ENCODE peak calls at places on chromosomes 12 and 14, in five cellular contexts. H is right lobe of liver, B is left ventricle myocardium inferior, W is sigmoid colon, T is PC-3. Y is an unnamed sample. For H3K9me3, the result is how much of the 10 kb centered on the place peaks cover.

GRCh38 chr14:100417466-100417865 is 94.3 kb downstream of the SLC25A47 start:
- DNase-seq in T (peak), B (no peak), W (peak), H (peak), Y (no peak)

GRCh38 chr14:54475911-54476310 is 12.9 kb downstream of the GMFB start:
- DNase-seq in T (no peak), B (no peak), H (no peak), W (no peak), Y (no peak)

GRCh38 chr12:93922583-93923006 is 225.8 kb upstream of the PLXNC1 start:
- DNase-seq in H (no peak), B (no peak), T (no peak), W (no peak), Y (no peak)

GRCh38 chr12:122547330-122547729 is 20.3 kb downstream of the KNTC1 start:
- DNase-seq in W (no peak), T (no peak), H (no peak), B (no peak), Y (no peak)

GRCh38 chr14:35285168-35285990 is 6.8 kb upstream of the PSMA6 start:
- DNase-seq in H (no peak), T (peak), W (no peak), B (no peak), Y (peak)

GRCh38 chr12:109757671-109758265 is 44.1 kb downstream of the FAM222A start:
- DNase-seq in T (no peak), H (no peak), W (peak), B (no peak), Y (no peak)

GRCh38 chr14:58768977-58769376 is 131.2 kb downstream of the DACT1 start:
- DNase-seq in B (no peak), W (no peak), T (no peak), H (no peak), Y (no peak)

GRCh38 chr14:99378782-99379214 is 101.9 kb downstream of the SETD3 start:
- DNase-seq in H (no peak), B (no peak), W (no peak), T (peak), Y (no peak)

GRCh38 chr12:8590842-8591545 is 21.7 kb downstream of the AICDA start:
- DNase-seq in T (no peak), H (no peak), W (no peak), B (no peak), Y (peak)

GRCh38 chr14:102620413-102620812 is 28.0 kb downstream of the RCOR1 start:
- DNase-seq in B (no peak), H (no peak), T (no peak), W (no peak), Y (no peak)

GRCh38 chr12:53380104-53380796 is at the start of gene SP1:
- DNase-seq in B (peak), W (peak), H (peak), T (peak), Y (peak)
- H3K9me3 ChIP-seq in B (under half), W (under half), H (under half), T (under half), Y (under half)

GRCh38 chr12:31324845-31325523 is 966 bp downstream of the SINHCAF start:
- DNase-seq in W (peak), H (peak), T (peak), B (peak), Y (peak)

GRCh38 chr12:31325524-31325875 is 450 bp downstream of the SINHCAF start:
- DNase-seq in H (no peak), B (no peak), W (no peak), T (no peak), Y (peak)

GRCh38 chr12:31322651-31323248 is 3.2 kb downstream of the SINHCAF start:
- DNase-seq in W (no peak), H (no peak), T (no peak), B (no peak), Y (no peak)

GRCh38 chr12:31323466-31324115 is 2.4 kb downstream of the SINHCAF start:
- DNase-seq in W (peak), H (peak), T (no peak), B (peak), Y (peak)

GRCh38 chr12:31324116-31324844 is 1.7 kb downstream of the SINHCAF start:
- DNase-seq in H (peak), T (peak), B (peak), W (peak), Y (peak)
- H3K9me3 ChIP-seq in H (under half), T (under half), B (under half), W (under half), Y (under half)

GRCh38 chr12:34204830-34205285 is 182.6 kb downstream of the ALG10 start:
- DNase-seq in W (no peak), T (no peak), H (no peak), B (no peak), Y (no peak)
- H3K9me3 ChIP-seq in W (under half), T (under half), H (under half), B (under half), Y (under half)

GRCh38 chr12:132925597-132926416 is 30.3 kb downstream of the ZNF605 start:
- DNase-seq in T (no peak), W (no peak), H (no peak), B (no peak), Y (no peak)

GRCh38 chr12:132924356-132924755 is 31.8 kb downstream of the ZNF605 start:
- DNase-seq in W (no peak), H (no peak), T (no peak), B (no peak), Y (no peak)

GRCh38 chr12:132923356-132923909 is 32.7 kb downstream of the ZNF605 start:
- DNase-seq in H (no peak), T (no peak), W (no peak), B (no peak), Y (no peak)

GRCh38 chr12:132921685-132922084 is 34.3 kb upstream of the CHFR start:
- DNase-seq in H (no peak), T (no peak), W (no peak), B (no peak), Y (no peak)

GRCh38 chr12:132922676-132923075 is 33.4 kb downstream of the ZNF605 start:
- DNase-seq in W (no peak), B (no peak), H (no peak), T (no peak), Y (no peak)
- H3K9me3 ChIP-seq in W (half or more), B (half or more), H (half or more), T (half or more), Y (half or more)

DNA sequence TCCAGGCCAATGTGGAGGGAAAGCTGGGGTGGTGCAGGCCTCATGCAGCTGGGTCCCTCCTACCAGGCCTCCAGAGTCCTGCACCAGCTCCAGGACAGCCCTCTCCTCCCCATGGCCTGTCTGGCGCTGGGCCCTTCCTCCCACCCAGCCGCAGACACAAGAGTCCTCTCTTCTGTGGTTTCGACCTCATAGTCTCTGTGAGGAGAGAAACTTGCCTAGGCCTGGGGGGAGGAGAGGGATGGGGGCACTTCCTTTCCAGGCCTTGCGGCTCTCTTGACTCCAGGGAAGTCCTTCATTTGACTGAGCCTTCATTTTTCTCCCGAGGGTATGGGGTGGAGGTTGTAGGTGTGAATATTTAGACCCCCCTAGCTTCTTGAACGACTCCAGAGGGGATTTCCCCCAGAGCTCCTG is 2.3 kb downstream of the MMP14 start:
- DNase-seq in H (no peak), B (no peak), T (no peak), W (no peak), Y (no peak)
- H3K9me3 ChIP-seq in H (under half), B (under half), T (under half), W (under half), Y (under half)

GRCh38 chr12:46918631-46919030 is 92.8 kb upstream of the SLC38A4 start:
- DNase-seq in B (no peak), W (no peak), H (no peak), T (no peak), Y (no peak)

GRCh38 chr12:46916796-46917419 is 91.1 kb upstream of the SLC38A4 start:
- DNase-seq in B (no peak), H (no peak), T (peak), W (no peak), Y (no peak)

GRCh38 chr12:46915082-46915481 is 89.3 kb upstream of the SLC38A4 start:
- DNase-seq in B (peak), W (peak), T (peak), H (no peak), Y (no peak)

GRCh38 chr12:46914336-46914735 is 88.5 kb upstream of the SLC38A4 start:
- DNase-seq in W (no peak), B (no peak), H (no peak), T (no peak), Y (no peak)

DNA sequence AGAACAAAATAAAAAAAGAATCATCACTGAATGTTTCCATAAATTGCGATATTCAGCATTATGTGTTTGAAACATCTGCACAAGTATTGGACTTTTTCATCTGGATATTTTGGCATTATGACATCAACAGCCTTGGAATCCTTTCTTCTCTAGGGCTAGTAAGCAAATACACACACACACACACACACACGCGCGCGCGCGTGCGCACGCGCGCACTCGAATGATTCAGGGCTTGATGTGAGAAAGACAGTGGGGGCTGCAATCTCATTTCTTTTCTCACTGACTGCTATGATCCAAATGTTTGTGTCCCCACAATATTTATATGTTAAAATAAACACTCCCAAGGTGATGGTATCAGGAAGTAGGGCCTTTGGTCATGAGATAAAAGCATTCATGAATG is 90.1 kb upstream of the SLC38A4 start:
- DNase-seq in H (no peak), T (no peak), B (no peak), W (no peak), Y (no peak)
- H3K9me3 ChIP-seq in H (under half), T (under half), B (under half), W (under half), Y (under half)

DNA sequence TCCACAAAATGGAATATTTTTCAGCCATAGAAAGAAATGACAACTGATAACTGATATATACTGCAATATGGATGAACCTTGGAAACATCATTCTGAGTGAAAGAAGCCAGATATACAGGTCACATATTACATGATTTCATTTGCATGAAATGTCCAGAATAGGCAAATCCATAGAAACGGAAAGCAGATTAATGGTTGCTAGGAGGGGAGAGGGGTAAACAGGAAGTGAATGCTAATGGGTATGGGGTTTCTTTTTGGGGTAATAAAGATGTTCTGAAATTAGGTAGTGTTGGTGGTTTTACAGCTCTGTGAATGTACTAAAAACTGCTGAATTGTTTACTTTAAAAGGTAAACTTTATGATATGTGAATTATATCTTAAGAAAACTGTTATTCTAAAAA is 6.5 kb downstream of the RAD51AP1 start:
- DNase-seq in B (no peak), H (no peak), W (no peak), T (no peak), Y (no peak)
- H3K9me3 ChIP-seq in B (under half), H (under half), W (under half), T (under half), Y (under half)

GRCh38 chr12:131038159-131038558 is 84.5 kb downstream of the ADGRD1 start:
- DNase-seq in H (no peak), B (no peak), W (no peak), T (no peak), Y (no peak)

GRCh38 chr12:131040491-131040890 is 86.8 kb downstream of the ADGRD1 start:
- DNase-seq in T (no peak), W (no peak), H (no peak), B (no peak), Y (no peak)

GRCh38 chr12:131041216-131041967 is 87.7 kb downstream of the ADGRD1 start:
- DNase-seq in B (no peak), T (no peak), W (no peak), H (no peak), Y (no peak)

GRCh38 chr12:131038961-131039360 is 85.3 kb downstream of the ADGRD1 start:
- DNase-seq in B (no peak), H (no peak), T (no peak), W (no peak), Y (no peak)

DNA sequence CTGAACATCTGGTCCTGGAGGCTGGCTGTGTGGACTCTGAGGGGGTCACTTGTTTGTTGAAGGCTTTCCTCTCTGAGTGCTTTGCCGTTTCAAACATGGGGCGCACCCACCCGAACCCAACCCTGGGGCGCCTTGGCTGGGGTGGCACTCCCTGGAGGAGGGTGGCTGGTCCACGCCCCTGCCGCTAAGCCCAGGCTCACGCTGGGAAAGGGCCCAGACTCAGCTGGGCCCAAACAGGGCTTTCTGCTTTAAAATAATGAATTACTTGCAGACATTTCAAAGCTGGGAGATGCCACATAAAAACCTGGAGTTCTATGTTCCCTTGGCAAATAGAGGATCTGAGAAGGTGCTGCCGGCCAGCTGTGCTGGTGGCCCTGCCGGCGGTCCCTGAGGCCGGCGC is 85.8 kb downstream of the ADGRD1 start:
- DNase-seq in W (no peak), T (no peak), B (no peak), H (no peak), Y (no peak)
- H3K9me3 ChIP-seq in W (under half), T (under half), B (under half), H (under half), Y (under half)